ENCODE peak calls at places on chromosome 10, in five cellular contexts. J, G, O, F and I are unnamed samples. For H3K4me1, the result is how much of the 10 kb centered on the place peaks cover.

GRCh38 chr10:119917777-119918176 is 25.2 kb downstream of the SEC23IP start:
- DNase-seq in J (no peak), G (peak), O (no peak), F (no peak), I (no peak)

GRCh38 chr10:51047857-51048256 is 26.4 kb upstream of the PRKG1 start:
- DNase-seq in J (no peak), G (no peak), O (no peak), F (no peak), I (no peak)

GRCh38 chr10:132866601-132867381 is 75.6 kb downstream of the CFAP46 start:
- DNase-seq in J (no peak), G (no peak), O (no peak), F (peak), I (no peak)

GRCh38 chr10:28431139-28431538 is 101.8 kb upstream of the WAC start:
- DNase-seq in J (no peak), G (no peak), O (no peak), F (no peak), I (no peak)

GRCh38 chr10:102701796-102702195 is 12.4 kb downstream of the ARL3 start:
- DNase-seq in J (no peak), G (no peak), O (no peak), F (no peak), I (no peak)

GRCh38 chr10:124093076-124093773 is at the start of gene CHST15:
- DNase-seq in J (peak), G (no peak), O (peak), F (peak), I (peak)

GRCh38 chr10:102324061-102324460 is 71.4 kb upstream of the NFKB2 start:
- DNase-seq in J (no peak), G (peak), O (no peak), F (no peak), I (no peak)

GRCh38 chr10:75776738-75777504 is 345.5 kb downstream of the LRMDA start:
- DNase-seq in J (no peak), G (no peak), O (peak), F (no peak), I (no peak)

GRCh38 chr10:91672021-91672608 is 39.2 kb upstream of the PPP1R3C start:
- DNase-seq in J (peak), G (peak), O (no peak), F (no peak), I (no peak)

GRCh38 chr10:81386817-81387216 is 488.2 kb upstream of the NRG3 start:
- DNase-seq in J (no peak), G (no peak), O (no peak), F (no peak), I (no peak)

GRCh38 chr10:103793429-103793828 is 61.9 kb downstream of the SH3PXD2A start:
- DNase-seq in J (no peak), G (no peak), O (peak), F (no peak), I (no peak)

GRCh38 chr10:31876616-31877352 is 51.8 kb downstream of the ARHGAP12 start:
- DNase-seq in J (no peak), G (no peak), O (no peak), F (no peak), I (no peak)

GRCh38 chr10:103416436-103417147 is 20.2 kb downstream of the PDCD11 start:
- DNase-seq in J (peak), G (peak), O (peak), F (no peak), I (peak)

DNA sequence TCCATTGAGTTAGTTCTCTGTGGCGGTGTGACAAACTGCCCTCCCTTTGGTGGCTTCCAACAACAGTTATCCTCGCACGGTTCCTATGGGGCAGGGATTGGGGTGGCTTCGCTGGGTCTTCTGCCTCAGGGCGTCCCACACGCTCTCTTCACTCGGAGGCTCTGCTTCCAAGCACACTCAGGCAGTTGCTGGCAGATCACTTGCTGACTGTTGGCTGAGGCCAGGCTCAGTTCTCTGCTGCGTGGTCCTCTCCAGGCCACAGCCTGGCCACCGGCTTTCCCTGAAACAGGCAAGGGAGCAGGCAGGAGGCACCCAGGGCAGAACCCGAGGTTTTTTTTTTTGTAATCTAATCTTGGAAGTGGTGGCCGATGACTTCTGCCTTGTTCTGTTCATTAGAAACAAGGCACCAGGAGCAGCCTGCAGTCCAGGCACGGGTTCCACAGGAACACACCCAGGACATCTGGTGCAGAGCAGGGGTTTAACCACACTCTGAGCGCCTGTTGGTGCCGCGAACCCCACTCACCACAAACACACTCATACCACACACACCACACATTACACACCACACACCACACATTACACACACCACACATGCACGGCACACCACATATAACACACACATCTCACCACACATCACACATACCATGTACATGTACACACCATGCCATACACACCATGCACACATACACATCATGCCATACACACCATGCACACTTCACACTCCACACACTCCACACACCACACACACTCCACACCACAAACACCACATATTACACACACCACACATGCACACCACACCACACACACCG is 112.2 kb downstream of the PTPN20 start:
- DNase-seq in J (no peak), G (no peak), O (no peak), F (no peak), I (no peak)
- H3K4me3 ChIP-seq in J (no peak), G (no peak), O (no peak), F (no peak), I (no peak)

DNA sequence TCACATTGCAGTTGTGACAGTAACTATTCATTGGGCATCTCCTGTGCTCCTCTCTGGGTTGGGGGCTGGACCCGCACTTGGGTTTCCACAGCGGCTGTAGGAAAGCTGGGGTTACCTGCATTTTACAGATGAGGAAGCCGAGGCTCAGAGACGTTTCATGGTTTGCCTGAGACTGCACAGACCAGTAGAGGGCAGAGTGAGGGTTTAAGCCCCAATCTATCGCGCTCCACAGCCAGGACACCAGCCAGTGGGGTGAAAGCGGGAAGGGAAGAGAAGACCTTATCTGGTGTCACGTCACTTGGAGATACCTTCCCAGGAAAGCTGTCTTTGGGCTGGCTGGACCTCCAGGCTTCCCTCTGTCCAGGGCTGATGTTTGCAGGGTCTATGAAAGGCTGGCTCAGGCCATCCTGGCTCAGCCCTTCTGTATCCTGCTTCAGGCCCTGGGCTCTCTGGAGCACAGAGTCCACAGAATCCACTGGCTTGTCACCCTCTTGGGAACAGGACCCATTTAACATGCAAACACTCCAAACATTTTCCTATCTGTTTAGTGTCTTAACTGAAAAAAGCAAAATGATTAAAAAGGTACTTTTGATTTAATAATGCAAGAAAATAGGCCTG is 167.7 kb downstream of the EMX2 start:
- DNase-seq in J (no peak), G (no peak), O (no peak), F (no peak), I (no peak)
- TF ChIP-seq CTCF in J (no peak), G (no peak), O (peak), F (no peak), I (peak)

DNA sequence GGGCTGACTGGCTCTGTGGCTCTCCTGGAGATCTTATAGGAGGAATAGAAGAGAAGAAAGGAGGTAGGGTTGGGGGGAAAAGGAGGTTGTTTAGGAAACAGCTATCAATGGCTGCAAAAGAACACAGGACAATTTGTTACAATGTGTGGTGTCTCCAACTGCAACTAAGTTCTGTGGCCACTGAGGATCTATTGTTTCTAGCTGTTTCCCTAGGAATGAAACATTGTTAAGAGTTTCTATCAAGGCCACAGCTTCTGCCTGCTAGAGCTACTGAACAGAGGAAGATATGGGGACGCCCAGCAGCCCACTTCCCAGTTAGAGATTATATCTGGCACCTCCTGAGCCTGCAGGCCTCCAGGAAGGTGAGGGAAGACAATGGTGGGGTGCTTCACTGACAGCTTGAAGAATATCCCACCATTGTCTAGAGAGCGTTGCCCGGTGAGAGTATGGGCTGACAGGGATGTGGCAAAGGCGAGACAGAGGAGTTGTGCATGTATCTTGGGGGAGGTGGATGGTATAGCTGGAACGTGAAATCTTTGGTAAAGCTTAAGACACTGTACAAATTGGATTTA is 4.0 kb downstream of the SCD start:
- DNase-seq in J (no peak), G (no peak), O (no peak), F (no peak), I (no peak)
- H3K4me1 ChIP-seq in J (under half), G (under half), O (half or more), F (under half), I (half or more)

GRCh38 chr10:128047991-128048826 is 78.0 kb downstream of the MKI67 start:
- DNase-seq in J (peak), G (peak), O (peak), F (no peak), I (no peak)
- H3K4me3 ChIP-seq in J (no peak), G (no peak), O (no peak), F (no peak), I (no peak)